ENCODE peak calls at places on chromosomes 5 and 9, in eight cellular contexts. One of them, this sample, is unnamed.
A peak's percentile ranks its signal among the peaks of the same experiment; 100 is the strongest.

GRCh38 chr9:94168203-94169000 is 84.1 kb downstream of the PTPDC1 start:
- DNase-seq in MM.1S: no peak
- DNase-seq in lung: no peak
- DNase-seq in GM23248: peak; percentile 74
- DNase-seq in heart left ventricle: no peak
- DNase-seq in adrenal gland: no peak
- DNase-seq in tibial artery: no peak
- DNase-seq in hepatocyte: no peak
- DNase-seq in this sample: peak; percentile 30

GRCh38 chr5:52774005-52774410 is 13.7 kb upstream of the ITGA1 start:
- DNase-seq in lung: no peak
- DNase-seq in heart left ventricle: no peak
- DNase-seq in hepatocyte: no peak
- DNase-seq in adrenal gland: peak; percentile 56
- DNase-seq in tibial artery: no peak
- DNase-seq in MM.1S: no peak
- DNase-seq in GM23248: no peak
- DNase-seq in this sample: no peak

GRCh38 chr5:5183192-5183699 is 43.1 kb downstream of the ADAMTS16 start:
- DNase-seq in lung: no peak
- DNase-seq in adrenal gland: no peak
- DNase-seq in tibial artery: no peak
- DNase-seq in MM.1S: no peak
- DNase-seq in hepatocyte: no peak
- DNase-seq in heart left ventricle: no peak
- DNase-seq in GM23248: no peak
- DNase-seq in this sample: no peak

GRCh38 chr9:76534031-76534430 is 75.0 kb downstream of the GCNT1 start:
- DNase-seq in adrenal gland: no peak
- DNase-seq in lung: no peak
- DNase-seq in heart left ventricle: no peak
- DNase-seq in MM.1S: no peak
- DNase-seq in tibial artery: no peak
- DNase-seq in GM23248: peak; percentile 37
- DNase-seq in hepatocyte: no peak
- DNase-seq in this sample: no peak

GRCh38 chr5:141869514-141869913 is 8.7 kb downstream of the PCDH1 start:
- DNase-seq in GM23248: peak; percentile 31
- DNase-seq in hepatocyte: no peak
- DNase-seq in MM.1S: no peak
- DNase-seq in lung: no peak
- DNase-seq in tibial artery: peak; percentile 38
- DNase-seq in heart left ventricle: no peak
- DNase-seq in adrenal gland: peak; percentile 65
- DNase-seq in this sample: peak; percentile 97

GRCh38 chr5:115209279-115209678 is 39.6 kb upstream of the TRIM36 start:
- DNase-seq in heart left ventricle: peak; percentile 19
- DNase-seq in lung: peak; percentile 44
- DNase-seq in adrenal gland: peak; percentile 62
- DNase-seq in GM23248: no peak
- DNase-seq in tibial artery: no peak
- DNase-seq in hepatocyte: no peak
- DNase-seq in MM.1S: peak; percentile 96
- DNase-seq in this sample: peak; percentile 20

GRCh38 chr9:125754096-125754495 is 6.9 kb downstream of the PBX3 start:
- DNase-seq in tibial artery: no peak
- DNase-seq in GM23248: no peak
- DNase-seq in heart left ventricle: no peak
- DNase-seq in adrenal gland: no peak
- DNase-seq in MM.1S: no peak
- DNase-seq in hepatocyte: no peak
- DNase-seq in lung: no peak
- DNase-seq in this sample: no peak

GRCh38 chr9:115930472-115930871 is 223.1 kb upstream of the PAPPA start:
- DNase-seq in hepatocyte: no peak
- DNase-seq in heart left ventricle: no peak
- DNase-seq in GM23248: no peak
- DNase-seq in MM.1S: no peak
- DNase-seq in tibial artery: no peak
- DNase-seq in adrenal gland: no peak
- DNase-seq in lung: no peak
- DNase-seq in this sample: no peak

GRCh38 chr5:123278284-123278683 is 144.9 kb downstream of the CEP120 start:
- DNase-seq in adrenal gland: no peak
- DNase-seq in hepatocyte: no peak
- DNase-seq in heart left ventricle: no peak
- DNase-seq in MM.1S: no peak
- DNase-seq in GM23248: peak; percentile 51
- DNase-seq in lung: no peak
- DNase-seq in tibial artery: no peak
- DNase-seq in this sample: no peak

GRCh38 chr5:448061-448765 is 5.2 kb downstream of the EXOC3 start:
- DNase-seq in hepatocyte: no peak
- DNase-seq in heart left ventricle: peak; percentile 56
- DNase-seq in adrenal gland: peak; percentile 66
- DNase-seq in MM.1S: no peak
- DNase-seq in GM23248: no peak
- DNase-seq in tibial artery: peak; percentile 71
- DNase-seq in lung: no peak
- DNase-seq in this sample: no peak

GRCh38 chr5:133316346-133317343 is 264.8 kb downstream of the HSPA4 start:
- DNase-seq in hepatocyte: peak; percentile 34
- DNase-seq in adrenal gland: no peak
- DNase-seq in MM.1S: no peak
- DNase-seq in lung: no peak
- DNase-seq in GM23248: no peak
- DNase-seq in tibial artery: no peak
- DNase-seq in heart left ventricle: no peak
- DNase-seq in this sample: peak; percentile 12

GRCh38 chr5:155729684-155730059 is 597.3 kb upstream of the SGCD start:
- DNase-seq in adrenal gland: peak; percentile 61
- DNase-seq in MM.1S: no peak
- DNase-seq in lung: no peak
- DNase-seq in tibial artery: no peak
- DNase-seq in hepatocyte: peak; percentile 39
- DNase-seq in heart left ventricle: peak; percentile 78
- DNase-seq in GM23248: peak; percentile 18
- DNase-seq in this sample: no peak

GRCh38 chr9:96126321-96126881 is 175.6 kb downstream of the HSD17B3 start:
- DNase-seq in heart left ventricle: no peak
- DNase-seq in lung: no peak
- DNase-seq in hepatocyte: peak; percentile 67
- DNase-seq in tibial artery: no peak
- DNase-seq in adrenal gland: no peak
- DNase-seq in GM23248: no peak
- DNase-seq in MM.1S: no peak
- DNase-seq in this sample: no peak

GRCh38 chr9:113372059-113372458 is 4.7 kb downstream of the HDHD3 start:
- DNase-seq in hepatocyte: no peak
- DNase-seq in MM.1S: no peak
- DNase-seq in tibial artery: no peak
- DNase-seq in adrenal gland: no peak
- DNase-seq in lung: no peak
- DNase-seq in heart left ventricle: no peak
- DNase-seq in GM23248: no peak
- DNase-seq in this sample: no peak
- H3K27ac ChIP-seq in hepatocyte: no peak overlapping the region
- H3K27ac ChIP-seq in MM.1S: no peak overlapping the region
- H3K27ac ChIP-seq in tibial artery: no peak overlapping the region
- H3K27ac ChIP-seq in adrenal gland: peak overlapping the region; percentile 14
- H3K27ac ChIP-seq in lung: no peak overlapping the region
- H3K27ac ChIP-seq in heart left ventricle: no peak overlapping the region
- H3K27ac ChIP-seq in GM23248: no peak overlapping the region
- H3K27ac ChIP-seq in this sample: no peak overlapping the region

GRCh38 chr9:14278291-14278721 is 35.6 kb downstream of the NFIB start:
- DNase-seq in heart left ventricle: no peak
- DNase-seq in tibial artery: no peak
- DNase-seq in hepatocyte: no peak
- DNase-seq in MM.1S: no peak
- DNase-seq in GM23248: peak; percentile 87
- DNase-seq in adrenal gland: no peak
- DNase-seq in lung: no peak
- DNase-seq in this sample: no peak
- H3K27ac ChIP-seq in heart left ventricle: peak overlapping the region; percentile 63
- H3K27ac ChIP-seq in tibial artery: no peak overlapping the region
- H3K27ac ChIP-seq in hepatocyte: no peak overlapping the region
- H3K27ac ChIP-seq in MM.1S: no peak overlapping the region
- H3K27ac ChIP-seq in GM23248: peak overlapping the region; percentile 48
- H3K27ac ChIP-seq in adrenal gland: no peak overlapping the region
- H3K27ac ChIP-seq in lung: no peak overlapping the region
- H3K27ac ChIP-seq in this sample: no peak overlapping the region

GRCh38 chr9:108056805-108057386 is 567.3 kb upstream of the KLF4 start:
- DNase-seq in heart left ventricle: no peak
- DNase-seq in MM.1S: no peak
- DNase-seq in tibial artery: no peak
- DNase-seq in GM23248: peak; percentile 90
- DNase-seq in adrenal gland: no peak
- DNase-seq in lung: no peak
- DNase-seq in hepatocyte: no peak
- DNase-seq in this sample: no peak
- H3K27ac ChIP-seq in heart left ventricle: no peak overlapping the region
- H3K27ac ChIP-seq in MM.1S: no peak overlapping the region
- H3K27ac ChIP-seq in tibial artery: no peak overlapping the region
- H3K27ac ChIP-seq in GM23248: peak overlapping the region; percentile 85
- H3K27ac ChIP-seq in adrenal gland: no peak overlapping the region
- H3K27ac ChIP-seq in lung: no peak overlapping the region
- H3K27ac ChIP-seq in hepatocyte: peak overlapping the region; percentile 83
- H3K27ac ChIP-seq in this sample: no peak overlapping the region

GRCh38 chr9:137388589-137389427 is 34.2 kb downstream of the EXD3 start:
- DNase-seq in lung: no peak
- DNase-seq in hepatocyte: no peak
- DNase-seq in heart left ventricle: no peak
- DNase-seq in tibial artery: peak; percentile 61
- DNase-seq in adrenal gland: no peak
- DNase-seq in MM.1S: no peak
- DNase-seq in GM23248: no peak
- DNase-seq in this sample: no peak
- H3K27ac ChIP-seq in lung: peak overlapping the region; percentile 82
- H3K27ac ChIP-seq in hepatocyte: no peak overlapping the region
- H3K27ac ChIP-seq in heart left ventricle: peak overlapping the region; percentile 91
- H3K27ac ChIP-seq in tibial artery: no peak overlapping the region
- H3K27ac ChIP-seq in adrenal gland: no peak overlapping the region
- H3K27ac ChIP-seq in MM.1S: no peak overlapping the region
- H3K27ac ChIP-seq in GM23248: no peak overlapping the region
- H3K27ac ChIP-seq in this sample: no peak overlapping the region

GRCh38 chr5:173629628-173630027 is 13.2 kb upstream of the BOD1 start:
- DNase-seq in MM.1S: no peak
- DNase-seq in lung: no peak
- DNase-seq in GM23248: no peak
- DNase-seq in heart left ventricle: no peak
- DNase-seq in hepatocyte: no peak
- DNase-seq in tibial artery: no peak
- DNase-seq in adrenal gland: no peak
- DNase-seq in this sample: no peak
- H3K27ac ChIP-seq in MM.1S: no peak overlapping the region
- H3K27ac ChIP-seq in lung: no peak overlapping the region
- H3K27ac ChIP-seq in GM23248: no peak overlapping the region
- H3K27ac ChIP-seq in heart left ventricle: no peak overlapping the region
- H3K27ac ChIP-seq in hepatocyte: no peak overlapping the region
- H3K27ac ChIP-seq in tibial artery: no peak overlapping the region
- H3K27ac ChIP-seq in adrenal gland: no peak overlapping the region
- H3K27ac ChIP-seq in this sample: no peak overlapping the region

GRCh38 chr9:87383341-87384150 is 114.1 kb upstream of the DAPK1 start:
- DNase-seq in tibial artery: no peak
- DNase-seq in heart left ventricle: no peak
- DNase-seq in hepatocyte: no peak
- DNase-seq in MM.1S: no peak
- DNase-seq in GM23248: peak; percentile 16
- DNase-seq in adrenal gland: no peak
- DNase-seq in lung: no peak
- DNase-seq in this sample: no peak
- H3K27ac ChIP-seq in tibial artery: peak overlapping the region; percentile 14
- H3K27ac ChIP-seq in heart left ventricle: no peak overlapping the region
- H3K27ac ChIP-seq in hepatocyte: no peak overlapping the region
- H3K27ac ChIP-seq in MM.1S: no peak overlapping the region
- H3K27ac ChIP-seq in GM23248: no peak overlapping the region
- H3K27ac ChIP-seq in adrenal gland: no peak overlapping the region
- H3K27ac ChIP-seq in lung: no peak overlapping the region
- H3K27ac ChIP-seq in this sample: no peak overlapping the region

DNA sequence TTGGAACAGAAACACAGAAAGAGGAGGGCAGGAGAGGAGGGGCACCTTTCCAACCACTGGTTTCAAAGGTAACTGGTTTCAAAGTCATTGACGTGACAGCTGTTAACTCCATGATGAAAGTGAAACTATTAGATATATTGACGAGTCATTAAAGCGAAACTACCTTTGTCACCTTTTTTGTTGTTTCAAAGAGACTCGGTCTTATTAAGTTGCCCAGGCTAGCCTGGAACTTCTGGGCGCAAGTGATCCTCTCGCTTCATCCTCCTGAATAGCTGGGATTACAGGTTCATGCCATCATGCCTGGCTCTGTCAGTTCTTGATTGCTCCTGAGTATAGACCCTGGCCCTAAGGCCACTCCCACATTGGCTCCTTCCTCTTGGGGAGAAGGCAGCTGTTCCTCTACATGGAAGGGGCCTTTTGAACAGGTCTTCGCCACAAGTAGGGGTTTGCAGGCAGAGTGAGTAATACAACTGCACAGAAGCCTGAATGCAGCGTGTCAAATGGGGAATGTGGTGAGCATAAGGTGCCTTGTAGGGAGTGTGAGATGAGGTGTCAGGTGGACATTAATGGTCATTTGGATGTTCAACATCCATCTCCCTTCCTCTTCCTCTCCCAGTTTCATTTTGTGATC is 3.4 kb upstream of the F12 start:
- DNase-seq in MM.1S: peak; percentile 95
- DNase-seq in GM23248: no peak
- DNase-seq in heart left ventricle: no peak
- DNase-seq in tibial artery: no peak
- DNase-seq in lung: no peak
- DNase-seq in adrenal gland: no peak
- DNase-seq in hepatocyte: no peak
- DNase-seq in this sample: peak; percentile 91
- H3K27ac ChIP-seq in MM.1S: peak overlapping the region; percentile 98
- H3K27ac ChIP-seq in GM23248: no peak overlapping the region
- H3K27ac ChIP-seq in heart left ventricle: no peak overlapping the region
- H3K27ac ChIP-seq in tibial artery: no peak overlapping the region
- H3K27ac ChIP-seq in lung: no peak overlapping the region
- H3K27ac ChIP-seq in adrenal gland: no peak overlapping the region
- H3K27ac ChIP-seq in hepatocyte: no peak overlapping the region
- H3K27ac ChIP-seq in this sample: peak overlapping the region; percentile 89

GRCh38 chr9:35560625-35561337 is 44.3 kb upstream of the TESK1 start:
- DNase-seq in MM.1S: no peak
- DNase-seq in GM23248: no peak
- DNase-seq in lung: no peak
- DNase-seq in heart left ventricle: no peak
- DNase-seq in hepatocyte: no peak
- DNase-seq in tibial artery: no peak
- DNase-seq in adrenal gland: peak; percentile 69
- DNase-seq in this sample: no peak

GRCh38 chr9:35562895-35563746 is 41.9 kb upstream of the TESK1 start:
- DNase-seq in heart left ventricle: no peak
- DNase-seq in tibial artery: no peak
- DNase-seq in lung: no peak
- DNase-seq in MM.1S: no peak
- DNase-seq in adrenal gland: no peak
- DNase-seq in hepatocyte: no peak
- DNase-seq in GM23248: no peak
- DNase-seq in this sample: peak; percentile 5

GRCh38 chr9:35563791-35564197 is 41.3 kb upstream of the TESK1 start:
- DNase-seq in tibial artery: peak; percentile 91
- DNase-seq in hepatocyte: peak; percentile 62
- DNase-seq in adrenal gland: peak; percentile 93
- DNase-seq in heart left ventricle: peak; percentile 51
- DNase-seq in GM23248: no peak
- DNase-seq in lung: peak; percentile 45
- DNase-seq in MM.1S: no peak
- DNase-seq in this sample: no peak

GRCh38 chr9:35559792-35560530 is 45.1 kb upstream of the TESK1 start:
- DNase-seq in heart left ventricle: no peak
- DNase-seq in hepatocyte: no peak
- DNase-seq in lung: no peak
- DNase-seq in GM23248: no peak
- DNase-seq in tibial artery: no peak
- DNase-seq in MM.1S: no peak
- DNase-seq in adrenal gland: peak; percentile 53
- DNase-seq in this sample: no peak

GRCh38 chr9:35561468-35562261 is 43.4 kb upstream of the TESK1 start:
- DNase-seq in hepatocyte: no peak
- DNase-seq in GM23248: no peak
- DNase-seq in adrenal gland: no peak
- DNase-seq in MM.1S: no peak
- DNase-seq in lung: no peak
- DNase-seq in heart left ventricle: no peak
- DNase-seq in tibial artery: no peak
- DNase-seq in this sample: no peak
- H3K27ac ChIP-seq in hepatocyte: no peak overlapping the region
- H3K27ac ChIP-seq in GM23248: no peak overlapping the region
- H3K27ac ChIP-seq in adrenal gland: peak overlapping the region; percentile 14
- H3K27ac ChIP-seq in MM.1S: no peak overlapping the region
- H3K27ac ChIP-seq in lung: peak overlapping the region; percentile 9
- H3K27ac ChIP-seq in heart left ventricle: no peak overlapping the region
- H3K27ac ChIP-seq in tibial artery: peak overlapping the region; percentile 83
- H3K27ac ChIP-seq in this sample: no peak overlapping the region

This sample was measured in small intestine.